ENCODE peak calls at places on chromosomes 16 and 17, in six cellular contexts. C, R, Z, G, L and I are unnamed samples.

GRCh38 chr17:65797809-65798208 is 236.4 kb upstream of the AXIN2 start:
- DNase-seq in C (no peak), R (no peak), Z (peak; percentile 23), G (no peak), L (no peak), I (no peak)

GRCh38 chr17:62671553-62671952 is 44.1 kb downstream of the MRC2 start:
- DNase-seq in C (no peak), R (no peak), Z (no peak), G (peak; percentile 97), L (no peak), I (no peak)

GRCh38 chr16:50269769-50270509 is 3.6 kb downstream of the ADCY7 start:
- DNase-seq in C (no peak), R (peak; percentile 37), Z (no peak), G (no peak), L (no peak), I (no peak)

GRCh38 chr17:37447641-37448040 is 41.0 kb downstream of the TADA2A start:
- DNase-seq in C (peak; percentile 26), R (no peak), Z (peak; percentile 31), G (peak; percentile 49), L (peak; percentile 54), I (peak; percentile 6)

GRCh38 chr16:13936596-13937081 is 16.7 kb downstream of the ERCC4 start:
- DNase-seq in C (peak; percentile 27), R (no peak), Z (peak; percentile 72), G (peak; percentile 48), L (peak; percentile 34), I (peak; percentile 81)

GRCh38 chr17:7833795-7834553 is at the start of gene KDM6B:
- DNase-seq in C (peak; percentile 95), R (peak; percentile 98), Z (peak; percentile 95), G (peak; percentile 88), L (peak; percentile 92), I (peak; percentile 92)

GRCh38 chr17:82614095-82614631 is 34.1 kb downstream of the WDR45B start:
- DNase-seq in C (no peak), R (peak; percentile 47), Z (no peak), G (no peak), L (no peak), I (no peak)

GRCh38 chr17:4968166-4968915 is 724 bp upstream of the SPAG7 start:
- DNase-seq in C (peak; percentile 38), R (no peak), Z (peak; percentile 52), G (no peak), L (no peak), I (no peak)

GRCh38 chr17:76548378-76549214 is 8.8 kb downstream of the PRCD start:
- DNase-seq in C (no peak), R (no peak), Z (no peak), G (no peak), L (no peak), I (no peak)

GRCh38 chr17:47265983-47266541 is 12.4 kb downstream of the ITGB3 start:
- DNase-seq in C (no peak), R (no peak), Z (peak; percentile 50), G (peak; percentile 69), L (peak; percentile 85), I (peak; percentile 32)

GRCh38 chr17:39999067-39999466 is 16.2 kb upstream of the CSF3 start:
- DNase-seq in C (no peak), R (peak; percentile 42), Z (no peak), G (no peak), L (no peak), I (no peak)

GRCh38 chr17:51761105-51761504 is 397.4 kb downstream of the CA10 start:
- DNase-seq in C (no peak), R (no peak), Z (no peak), G (no peak), L (no peak), I (no peak)

GRCh38 chr16:7148606-7149005 is 184.0 kb upstream of the RBFOX1 start:
- DNase-seq in C (no peak), R (no peak), Z (no peak), G (no peak), L (no peak), I (no peak)

GRCh38 chr17:68972119-68972704 is 17.0 kb upstream of the ABCA8 start:
- DNase-seq in C (peak; percentile 49), R (no peak), Z (peak; percentile 59), G (no peak), L (peak; percentile 37), I (peak; percentile 63)

GRCh38 chr17:73228748-73229236 is 32.9 kb downstream of the CPSF4L start:
- DNase-seq in C (peak; percentile 86), R (no peak), Z (peak; percentile 89), G (peak; percentile 79), L (peak; percentile 76), I (peak; percentile 86)

GRCh38 chr17:68499587-68499986 is 12.6 kb upstream of the PRKAR1A start:
- DNase-seq in C (no peak), R (no peak), Z (no peak), G (no peak), L (no peak), I (no peak)

GRCh38 chr16:10122546-10122945 is 59.7 kb downstream of the GRIN2A start:
- DNase-seq in C (peak; percentile 10), R (no peak), Z (no peak), G (no peak), L (no peak), I (peak; percentile 11)

GRCh38 chr17:64196626-64197025 is 66.4 kb downstream of the TEX2 start:
- DNase-seq in C (no peak), R (no peak), Z (peak; percentile 85), G (no peak), L (peak; percentile 74), I (peak; percentile 89)

GRCh38 chr16:22326771-22327445 is 29.7 kb downstream of the POLR3E start:
- DNase-seq in C (no peak), R (no peak), Z (no peak), G (no peak), L (no peak), I (no peak)

GRCh38 chr17:41869426-41869825 is 4.2 kb upstream of the KLHL11 start:
- DNase-seq in C (no peak), R (no peak), Z (no peak), G (peak; percentile 30), L (no peak), I (no peak)

GRCh38 chr17:55513885-55514590 is 2.8 kb upstream of the SMIM36 start:
- DNase-seq in C (peak; percentile 61), R (no peak), Z (peak; percentile 78), G (peak; percentile 60), L (peak; percentile 75), I (peak; percentile 80)

GRCh38 chr16:85445779-85446222 is 167.3 kb upstream of the GSE1 start:
- DNase-seq in C (no peak), R (no peak), Z (peak; percentile 11), G (no peak), L (no peak), I (no peak)

GRCh38 chr17:67687541-67687940 is 30.2 kb upstream of the NOL11 start:
- DNase-seq in C (no peak), R (no peak), Z (no peak), G (no peak), L (no peak), I (no peak)

DNA sequence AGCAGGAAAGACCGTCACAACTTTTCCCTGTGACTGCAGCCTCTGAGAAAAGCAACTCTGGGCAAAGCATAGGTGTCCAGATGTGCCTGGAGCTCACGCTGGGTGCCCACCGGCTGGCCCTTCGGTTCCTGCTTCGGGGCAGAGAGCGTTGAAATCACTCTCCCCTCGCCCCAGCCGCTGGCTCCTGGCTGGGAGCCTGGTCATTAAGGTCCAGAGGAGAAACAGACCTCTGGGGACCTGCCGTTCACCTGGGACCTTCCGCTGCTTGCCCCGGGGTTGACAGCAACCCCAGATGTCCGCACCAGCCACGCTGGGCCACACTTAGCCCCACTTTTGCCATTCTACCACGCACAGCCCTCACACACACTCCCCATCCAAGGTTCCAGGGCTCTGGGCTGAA is 13.1 kb downstream of the MRM3 start:
- DNase-seq in C (no peak), R (no peak), Z (no peak), G (no peak), L (no peak), I (no peak)
- H3K4me3 ChIP-seq in C (no peak overlapping the region), R (no peak overlapping the region), Z (peak overlapping the region; percentile 33), G (no peak overlapping the region), L (no peak overlapping the region), I (no peak overlapping the region)

GRCh38 chr17:78117027-78117981 is 11.3 kb downstream of the TMC6 start:
- DNase-seq in C (no peak), R (peak; percentile 84), Z (no peak), G (no peak), L (no peak), I (no peak)
- TF ChIP-seq CTCF in C (peak; percentile 57), R (no peak), Z (peak; percentile 39), G (peak; percentile 31), L (peak; percentile 45), I (peak; percentile 24)

DNA sequence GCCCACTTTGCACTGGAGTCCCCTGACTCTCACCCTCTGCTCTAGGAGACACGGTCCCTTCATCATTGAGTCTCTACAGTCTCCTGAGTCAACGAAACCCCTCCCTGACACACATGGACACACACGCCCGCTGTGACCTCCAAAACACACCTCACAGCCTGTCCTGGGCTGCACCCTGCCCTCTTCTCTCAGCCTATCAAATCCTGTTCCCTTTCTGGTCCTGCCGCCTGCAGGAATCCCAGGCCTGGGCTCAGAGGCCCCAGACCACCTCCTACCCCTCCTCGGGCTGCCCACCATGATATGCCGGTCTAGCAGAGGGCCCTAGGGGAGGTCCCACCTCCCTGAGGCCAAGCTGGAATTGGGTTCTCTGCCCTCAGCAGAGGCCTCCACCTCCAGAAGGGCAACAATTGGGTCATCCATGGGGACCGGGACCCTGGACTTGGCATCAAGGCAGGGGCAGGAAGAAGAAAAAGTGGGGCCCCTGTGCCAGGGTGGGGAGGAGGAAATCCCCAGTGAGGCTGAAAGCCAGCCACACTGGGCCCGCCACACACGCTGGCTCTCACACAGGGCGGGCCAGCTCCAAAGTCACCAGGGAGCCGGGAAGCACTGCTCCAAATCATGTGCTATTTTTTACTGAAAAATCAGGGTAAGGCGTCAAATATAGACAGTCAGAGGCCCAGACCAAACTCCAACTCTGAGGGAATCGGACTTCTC is 3.4 kb downstream of the PPP1R9B start:
- DNase-seq in C (no peak), R (peak; percentile 62), Z (no peak), G (no peak), L (no peak), I (no peak)
- H3K4me3 ChIP-seq in C (peak overlapping the region; percentile 86), R (peak overlapping the region; percentile 98), Z (peak overlapping the region; percentile 86), G (no peak overlapping the region), L (peak overlapping the region; percentile 82), I (peak overlapping the region; percentile 85)

DNA sequence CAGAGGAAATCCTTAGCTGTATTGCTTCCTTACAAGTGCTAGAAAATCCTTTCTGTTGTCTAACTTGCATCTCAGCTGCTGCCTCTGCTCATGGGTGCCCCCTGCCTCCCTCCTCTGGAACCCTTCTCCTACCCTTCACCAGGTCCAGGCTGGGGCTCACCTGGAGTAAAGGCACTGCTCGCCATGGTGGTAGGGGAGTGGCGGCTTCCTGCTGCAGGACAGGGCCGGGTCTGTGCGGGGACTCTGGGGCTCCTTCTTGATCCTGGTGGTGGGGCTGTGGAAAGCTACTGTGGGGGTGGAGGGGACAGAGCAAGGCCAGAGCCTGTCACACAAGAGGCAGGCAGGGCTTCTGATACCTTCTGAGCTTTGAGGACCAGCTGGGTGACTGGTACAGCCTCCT is 12.4 kb downstream of the ETV4 start:
- DNase-seq in C (no peak), R (no peak), Z (no peak), G (no peak), L (no peak), I (no peak)
- TF ChIP-seq CTCF in C (no peak), R (no peak), Z (peak; percentile 17), G (no peak), L (no peak), I (no peak)

DNA sequence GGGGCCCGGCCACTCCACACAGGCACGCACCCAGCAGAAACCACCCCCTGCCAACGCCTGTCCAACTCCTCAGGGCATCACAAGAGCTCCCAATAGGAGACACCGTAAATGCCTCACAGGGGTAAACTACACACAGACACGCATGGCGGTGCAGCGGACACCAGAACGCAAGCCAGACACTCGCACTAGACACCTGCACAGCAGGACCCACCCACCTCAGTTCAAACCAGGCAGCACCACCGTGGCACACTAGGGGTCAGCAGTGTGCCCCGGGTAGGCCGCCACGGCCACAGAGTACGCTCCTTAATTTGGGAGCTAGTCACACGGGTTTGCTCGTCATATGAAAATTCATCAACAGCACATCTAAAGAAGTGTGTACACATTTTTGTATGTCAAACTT is 3.4 kb downstream of the SLC38A10 start:
- DNase-seq in C (peak; percentile 92), R (peak; percentile 92), Z (peak; percentile 50), G (peak; percentile 48), L (peak; percentile 31), I (peak; percentile 64)
- H3K4me3 ChIP-seq in C (no peak overlapping the region), R (no peak overlapping the region), Z (no peak overlapping the region), G (no peak overlapping the region), L (no peak overlapping the region), I (no peak overlapping the region)